ENCODE peak calls at places on chromosomes 16 and 17, in seven cellular contexts. U, Q, E, Y, N, D and F are unnamed samples.

GRCh38 chr16:85126731-85127662 is 14.7 kb upstream of the CIBAR2 start:
- DNase-seq in U (no peak), Q (peak; percentile 85), E (peak; percentile 29), Y (no peak), N (peak; percentile 42), D (no peak), F (peak; percentile 67)

GRCh38 chr16:86517652-86518258 is 7.4 kb downstream of the FOXF1 start:
- DNase-seq in U (peak; percentile 70), Q (peak; percentile 50), E (peak; percentile 44), Y (no peak), N (peak; percentile 79), D (no peak), F (peak; percentile 83)

GRCh38 chr17:59129814-59130213 is 23.1 kb upstream of the TRIM37 start:
- DNase-seq in U (no peak), Q (no peak), E (no peak), Y (no peak), N (no peak), D (no peak), F (no peak)

GRCh38 chr17:6231886-6232767 is 161.9 kb downstream of the WSCD1 start:
- DNase-seq in U (no peak), Q (peak; percentile 4), E (peak; percentile 83), Y (no peak), N (no peak), D (no peak), F (no peak)

GRCh38 chr16:26118575-26118974 is 426.8 kb downstream of the HS3ST4 start:
- DNase-seq in U (no peak), Q (no peak), E (no peak), Y (no peak), N (peak; percentile 14), D (no peak), F (no peak)

GRCh38 chr16:88566158-88566557 is 4.0 kb upstream of the ZC3H18 start:
- DNase-seq in U (no peak), Q (peak; percentile 63), E (no peak), Y (no peak), N (no peak), D (no peak), F (no peak)

GRCh38 chr16:56888806-56889205 is 23.8 kb downstream of the SLC12A3 start:
- DNase-seq in U (no peak), Q (no peak), E (no peak), Y (peak; percentile 61), N (no peak), D (no peak), F (no peak)

GRCh38 chr16:89931305-89931896 is 8.3 kb downstream of the TUBB3 start:
- DNase-seq in U (no peak), Q (no peak), E (no peak), Y (no peak), N (no peak), D (no peak), F (no peak)

GRCh38 chr17:57484081-57484666 is 227.9 kb downstream of the MSI2 start:
- DNase-seq in U (no peak), Q (no peak), E (no peak), Y (no peak), N (no peak), D (no peak), F (no peak)

GRCh38 chr17:76511562-76512365 is 10.5 kb upstream of the RHBDF2 start:
- DNase-seq in U (no peak), Q (no peak), E (no peak), Y (no peak), N (no peak), D (no peak), F (no peak)

GRCh38 chr17:58520843-58521430 is 6.5 kb upstream of the MTMR4 start:
- DNase-seq in U (no peak), Q (no peak), E (peak; percentile 32), Y (no peak), N (peak; percentile 52), D (no peak), F (peak; percentile 54)

GRCh38 chr16:57991551-57992059 is 8.9 kb downstream of the ZNF319 start:
- DNase-seq in U (no peak), Q (no peak), E (no peak), Y (no peak), N (no peak), D (no peak), F (peak; percentile 10)

GRCh38 chr17:50423553-50424159 is 2.4 kb upstream of the ACSF2 start:
- DNase-seq in U (no peak), Q (peak; percentile 61), E (peak; percentile 99), Y (no peak), N (no peak), D (no peak), F (no peak)

GRCh38 chr16:56371383-56371937 is 53.9 kb downstream of the AMFR start:
- DNase-seq in U (no peak), Q (no peak), E (peak; percentile 38), Y (no peak), N (no peak), D (no peak), F (no peak)

GRCh38 chr16:9119795-9120194 is 28.4 kb downstream of the HAPSTR1 start:
- DNase-seq in U (no peak), Q (peak; percentile 85), E (no peak), Y (no peak), N (no peak), D (no peak), F (no peak)

GRCh38 chr17:46763416-46763815 is 55.1 kb downstream of the WNT3 start:
- DNase-seq in U (no peak), Q (no peak), E (peak; percentile 66), Y (no peak), N (no peak), D (no peak), F (no peak)

GRCh38 chr16:1181715-1182671 is 29.1 kb downstream of the CACNA1H start:
- DNase-seq in U (peak; percentile 68), Q (peak; percentile 42), E (peak; percentile 25), Y (no peak), N (no peak), D (no peak), F (no peak)

GRCh38 chr17:59707971-59708425 is 544 bp downstream of the VMP1 start:
- DNase-seq in U (no peak), Q (no peak), E (no peak), Y (no peak), N (peak; percentile 39), D (no peak), F (no peak)

GRCh38 chr17:3712811-3713463 is 10.8 kb upstream of the HASPIN start:
- DNase-seq in U (no peak), Q (no peak), E (no peak), Y (peak; percentile 37), N (no peak), D (no peak), F (no peak)

GRCh38 chr16:16907089-16907488 is 528.1 kb downstream of the NPIPA7 start:
- DNase-seq in U (no peak), Q (no peak), E (no peak), Y (no peak), N (no peak), D (no peak), F (no peak)

GRCh38 chr16:84379731-84380369 is 11.5 kb downstream of the ATP2C2 start:
- DNase-seq in U (peak; percentile 49), Q (no peak), E (peak; percentile 4), Y (no peak), N (no peak), D (no peak), F (no peak)

GRCh38 chr16:86595983-86596605 is 17.7 kb downstream of the FOXL1 start:
- DNase-seq in U (no peak), Q (peak; percentile 62), E (no peak), Y (no peak), N (no peak), D (no peak), F (no peak)

GRCh38 chr17:44844390-44844830 is 3.3 kb upstream of the HIGD1B start:
- DNase-seq in U (no peak), Q (no peak), E (no peak), Y (no peak), N (no peak), D (no peak), F (no peak)

GRCh38 chr16:84177740-84178070 is 9.2 kb downstream of the TAF1C start:
- DNase-seq in U (no peak), Q (peak; percentile 49), E (no peak), Y (no peak), N (no peak), D (no peak), F (no peak)

GRCh38 chr16:87608400-87608985 is 6.2 kb downstream of the JPH3 start:
- DNase-seq in U (peak; percentile 66), Q (peak; percentile 40), E (peak; percentile 63), Y (no peak), N (peak; percentile 88), D (peak; percentile 20), F (no peak)

GRCh38 chr17:50637829-50638571 is 3.3 kb downstream of the ABCC3 start:
- DNase-seq in U (peak; percentile 41), Q (no peak), E (peak; percentile 62), Y (no peak), N (no peak), D (no peak), F (no peak)

GRCh38 chr17:37234106-37234505 is 141.7 kb upstream of the C17orf78 start:
- DNase-seq in U (no peak), Q (no peak), E (no peak), Y (no peak), N (no peak), D (no peak), F (no peak)

GRCh38 chr17:47821424-47822379 is at the start of gene OSBPL7:
- DNase-seq in U (peak; percentile 87), Q (peak; percentile 77), E (peak; percentile 94), Y (peak; percentile 38), N (peak; percentile 85), D (peak; percentile 70), F (peak; percentile 73)
- TF ChIP-seq CTCF in U (no peak), Q (no peak), E (peak; percentile 71), Y (peak; percentile 77), N (peak; percentile 21), D (no peak), F (no peak)

DNA sequence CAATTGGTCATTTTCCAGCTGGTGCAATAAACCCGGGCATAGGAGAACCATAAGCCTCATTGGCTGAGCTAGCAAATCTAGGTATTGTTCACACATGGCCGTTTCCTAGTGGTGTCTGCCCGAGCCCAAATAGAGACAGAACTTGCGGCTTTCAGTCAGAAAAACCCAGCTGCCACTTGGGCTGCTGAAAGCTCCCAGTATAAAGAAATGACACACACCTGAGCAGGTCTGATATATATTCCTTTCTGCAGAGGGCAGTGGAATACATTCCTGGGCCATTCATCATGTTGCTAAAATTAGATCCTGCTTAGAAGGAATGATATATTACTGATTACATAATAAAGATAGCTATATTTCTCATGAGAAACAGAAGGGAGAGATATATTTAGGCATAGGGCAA is 83.9 kb upstream of the IRX5 start:
- DNase-seq in U (no peak), Q (no peak), E (peak; percentile 26), Y (no peak), N (peak; percentile 35), D (no peak), F (no peak)
- TF ChIP-seq CTCF in U (no peak), Q (no peak), E (no peak), Y (no peak), N (no peak), D (no peak), F (no peak)

GRCh38 chr16:82167670-82168069 is 2.4 kb downstream of the MPHOSPH6 start:
- DNase-seq in U (no peak), Q (no peak), E (no peak), Y (no peak), N (no peak), D (no peak), F (no peak)

GRCh38 chr16:82175627-82176026 is 5.6 kb upstream of the MPHOSPH6 start:
- DNase-seq in U (no peak), Q (no peak), E (no peak), Y (no peak), N (no peak), D (no peak), F (no peak)

GRCh38 chr16:82169861-82170845 is at the start of gene MPHOSPH6:
- DNase-seq in U (peak; percentile 95), Q (peak; percentile 92), E (peak; percentile 84), Y (peak; percentile 41), N (peak; percentile 95), D (peak; percentile 87), F (peak; percentile 96)
- TF ChIP-seq CTCF in U (no peak), Q (no peak), E (no peak), Y (no peak), N (no peak), D (no peak), F (no peak)

GRCh38 chr17:33521784-33522183 is 228.7 kb upstream of the ASIC2 start:
- DNase-seq in U (peak; percentile 42), Q (no peak), E (peak; percentile 11), Y (no peak), N (peak; percentile 36), D (no peak), F (peak; percentile 38)
- TF ChIP-seq CTCF in U (no peak), Q (no peak), E (peak; percentile 53), Y (peak; percentile 52), N (peak; percentile 42), D (no peak), F (no peak)